ENCODE peak calls at places on chromosome 19, in six cellular contexts. C is BJ, A is fibroblast of lung, K is HCT116, U is lung, B is H7. Y is an unnamed sample.

GRCh38 chr19:48627865-48628314 is 8.6 kb downstream of the SPHK2 start:
- DNase-seq in U (no peak), B (no peak), C (no peak), A (no peak), K (no peak), Y (no peak)

GRCh38 chr19:1073956-1074511 is 7.1 kb downstream of the ARHGAP45 start:
- DNase-seq in K (no peak), U (no peak), B (no peak), C (no peak), A (no peak), Y (no peak)

GRCh38 chr19:14473915-14474578 is 1.1 kb downstream of the PTGER1 start:
- DNase-seq in A (no peak), B (peak), C (no peak), K (no peak), U (no peak), Y (no peak)

GRCh38 chr19:39405261-39405912 is 1.3 kb upstream of the ZFP36 start:
- DNase-seq in B (no peak), A (no peak), K (no peak), U (peak), C (no peak), Y (no peak)

GRCh38 chr19:56405062-56405461 is 930 bp downstream of the ZNF583 start:
- DNase-seq in U (no peak), B (no peak), A (no peak), K (no peak), C (no peak), Y (no peak)

GRCh38 chr19:1481893-1482360 is 2.9 kb upstream of the C19orf25 start:
- DNase-seq in C (no peak), B (peak), K (no peak), A (no peak), U (no peak), Y (no peak)

GRCh38 chr19:38726761-38727301 is 17.4 kb downstream of the CAPN12 start:
- DNase-seq in C (no peak), K (no peak), U (no peak), B (no peak), A (no peak), Y (no peak)

GRCh38 chr19:38457202-38457601 is 23.7 kb downstream of the RYR1 start:
- DNase-seq in A (no peak), U (no peak), C (no peak), B (no peak), K (no peak), Y (no peak)

GRCh38 chr19:43534811-43535761 is 2.1 kb downstream of the ZNF575 start:
- DNase-seq in A (peak), K (no peak), U (peak), B (peak), C (no peak), Y (peak)

GRCh38 chr19:10505583-10506229 is 2.5 kb upstream of the KEAP1 start:
- DNase-seq in C (no peak), K (peak), U (peak), B (peak), A (peak), Y (peak)

GRCh38 chr19:16447015-16447384 is 24.8 kb downstream of the EPS15L1 start:
- DNase-seq in K (no peak), A (peak), B (no peak), U (peak), C (peak), Y (peak)

GRCh38 chr19:1592023-1592754 is 476 bp downstream of the MBD3 start:
- DNase-seq in K (peak), A (peak), U (peak), B (peak), C (peak), Y (peak)

GRCh38 chr19:39248806-39249205 is at the start of gene IFNL4:
- DNase-seq in B (no peak), A (no peak), C (no peak), U (no peak), K (no peak), Y (no peak)

GRCh38 chr19:58261600-58261967 is 17.2 kb upstream of the ZNF8 start:
- DNase-seq in C (no peak), K (no peak), B (no peak), U (no peak), A (peak), Y (no peak)
- H3K4me3 ChIP-seq in C (no peak), K (no peak), B (no peak), U (no peak), A (no peak), Y (no peak)

DNA sequence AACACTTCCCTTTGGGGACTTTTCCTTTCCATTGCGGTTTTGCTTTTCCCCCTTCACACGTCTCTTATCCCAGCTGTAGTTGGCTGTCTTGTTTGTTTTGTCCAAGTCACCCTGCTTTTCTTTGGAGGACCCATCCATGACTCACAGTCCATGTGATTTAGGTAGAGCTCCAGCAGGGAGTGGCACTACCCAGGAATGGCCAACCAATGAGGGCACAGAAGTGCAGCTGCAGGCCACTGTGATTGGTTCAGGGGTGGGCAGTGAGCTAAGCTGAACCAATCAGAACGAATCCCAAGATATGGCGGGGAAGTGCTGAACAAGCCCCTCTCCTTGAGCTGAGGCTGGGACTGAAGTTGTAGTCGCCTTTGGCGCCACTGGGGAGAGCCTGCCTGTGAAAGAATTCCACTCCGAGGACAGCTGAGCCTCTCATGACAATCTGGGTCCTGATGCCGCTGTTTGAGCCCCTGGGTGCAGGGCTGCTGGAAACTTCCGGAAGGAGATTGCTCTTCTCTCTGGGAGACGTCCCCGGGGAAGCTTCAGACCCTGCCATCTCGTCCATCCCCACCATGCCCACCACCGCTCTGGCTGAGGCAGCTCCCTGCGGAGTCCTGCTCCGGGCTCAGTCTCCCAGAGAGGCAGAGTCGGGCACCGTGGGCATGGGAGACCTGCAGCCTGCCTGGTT is 62.9 kb upstream of the URI1 start:
- DNase-seq in A (peak), K (peak), U (no peak), B (peak), C (peak), Y (peak)
- H3K4me3 ChIP-seq in A (no peak), K (no peak), U (no peak), B (no peak), C (no peak), Y (no peak)

DNA sequence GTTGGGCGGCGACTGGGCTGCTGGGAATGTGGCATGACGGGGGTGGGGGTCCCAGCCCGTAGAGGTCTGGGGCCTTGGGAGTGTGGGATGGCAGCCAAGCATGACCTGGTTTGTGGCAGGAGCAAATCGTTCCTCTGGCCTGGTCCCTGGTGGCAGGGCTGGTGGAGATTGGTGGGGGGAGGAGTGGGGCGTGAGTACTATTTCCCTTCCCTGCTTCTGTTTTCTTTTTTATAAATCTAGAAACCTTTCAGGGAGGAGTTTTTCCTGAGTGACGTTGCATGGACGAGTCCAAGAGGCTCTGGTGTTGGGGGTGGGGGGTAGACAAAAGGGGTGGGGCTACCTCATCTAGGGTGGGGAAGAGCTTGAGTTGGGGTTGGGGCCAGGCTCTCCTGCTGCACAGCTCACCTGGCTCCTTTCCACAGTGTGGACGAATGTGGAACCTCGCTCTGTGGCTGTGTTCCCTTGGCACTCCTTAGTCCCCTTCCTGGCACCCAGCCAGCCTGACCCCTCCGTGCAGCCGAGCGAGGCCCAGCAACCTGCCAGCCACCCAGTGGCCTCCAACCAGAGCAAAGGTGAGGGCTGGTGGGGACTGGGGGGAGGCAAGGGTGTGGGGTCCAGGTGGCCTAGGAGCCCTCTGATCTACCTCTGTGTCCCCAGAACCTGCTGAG is 15.4 kb upstream of the PRR19 start:
- DNase-seq in B (no peak), K (no peak), U (no peak), C (no peak), A (peak), Y (peak)
- H3K4me3 ChIP-seq in B (no peak), K (no peak), U (no peak), C (no peak), A (no peak), Y (no peak)

GRCh38 chr19:4390017-4390861 is 10.1 kb downstream of the SH3GL1 start:
- DNase-seq in U (no peak), K (no peak), C (no peak), A (peak), B (peak), Y (peak)

GRCh38 chr19:4390862-4391693 is 9.3 kb downstream of the SH3GL1 start:
- DNase-seq in A (peak), C (no peak), B (peak), K (no peak), U (no peak), Y (peak)

GRCh38 chr19:4389064-4389375 is 11.3 kb downstream of the SH3GL1 start:
- DNase-seq in U (no peak), K (no peak), B (no peak), C (no peak), A (no peak), Y (no peak)

GRCh38 chr19:4388171-4389063 is 11.9 kb downstream of the SH3GL1 start:
- DNase-seq in U (no peak), K (no peak), A (no peak), B (peak), C (no peak), Y (no peak)

DNA sequence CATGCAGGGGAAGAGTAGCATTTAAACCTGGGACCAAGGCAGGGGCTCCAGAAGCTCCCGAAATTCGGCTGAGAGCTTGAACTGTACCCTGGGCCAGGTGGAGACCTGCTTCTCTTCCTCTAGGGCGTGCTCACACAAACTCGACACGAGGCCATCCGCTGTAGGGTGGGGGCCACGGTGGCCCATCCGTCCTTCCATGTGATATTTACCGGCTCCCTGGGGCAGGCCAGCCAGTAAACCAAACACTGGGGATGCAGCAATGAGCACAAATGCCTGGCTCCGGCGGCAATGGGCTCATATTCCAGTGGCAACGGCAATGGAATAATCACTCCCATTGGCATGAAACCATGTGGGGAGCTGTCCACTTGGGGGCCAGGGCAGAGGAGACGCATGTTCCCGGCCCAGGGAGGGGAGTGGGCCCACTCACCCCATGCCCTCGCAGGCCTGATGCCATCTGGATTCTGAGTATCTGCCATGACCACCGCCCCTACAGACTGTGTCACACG is 10.8 kb downstream of the SH3GL1 start:
- DNase-seq in K (no peak), B (no peak), U (no peak), C (no peak), A (no peak), Y (no peak)
- H3K4me3 ChIP-seq in K (no peak), B (no peak), U (no peak), C (no peak), A (no peak), Y (no peak)

GRCh38 chr19:35902870-35903475 is 644 bp downstream of the HCST start:
- DNase-seq in U (no peak), A (no peak), C (no peak), B (no peak), K (no peak), Y (no peak)
- H3K4me3 ChIP-seq in U (no peak), A (peak), C (peak), B (peak), K (peak), Y (peak)

GRCh38 chr19:4597975-4598671 is 38.6 kb upstream of the SEMA6B start:
- DNase-seq in B (peak), K (no peak), C (no peak), U (no peak), A (no peak), Y (no peak)
- H3K4me3 ChIP-seq in B (peak), K (peak), C (peak), U (no peak), A (no peak), Y (no peak)

GRCh38 chr19:3691726-3692125 is 8.5 kb downstream of the PIP5K1C start:
- DNase-seq in U (no peak), K (no peak), B (peak), A (no peak), C (no peak), Y (no peak)
- H3K4me3 ChIP-seq in U (no peak), K (no peak), B (no peak), A (no peak), C (no peak), Y (no peak)

GRCh38 chr19:18283338-18283737 is 1.9 kb upstream of the JUND start:
- DNase-seq in K (no peak), U (no peak), A (no peak), B (no peak), C (no peak), Y (no peak)
- H3K4me3 ChIP-seq in K (no peak), U (no peak), A (no peak), B (no peak), C (no peak), Y (no peak)

Y was measured in fibroblast of mammary gland.